ENCODE peak calls at places on chromosome 19, in four cellular contexts. K is lung; G is CD4-positive, alpha-beta T cell; I is glutamatergic neuron. W is an unnamed sample.

GRCh38 chr19:23531976-23532375 is 136.7 kb upstream of the ZNF91 start:
- DNase-seq in G (no peak), K (no peak), I (no peak), W (no peak)

GRCh38 chr19:12840091-12841079 is 2.1 kb downstream of the MAST1 start:
- DNase-seq in G (no peak), K (peak), I (peak), W (peak)

GRCh38 chr19:42242071-42242511 is 311 bp downstream of the GSK3A start:
- DNase-seq in K (no peak), I (no peak), G (peak), W (peak)

GRCh38 chr19:30155529-30156200 is 213.6 kb downstream of the URI1 start:
- DNase-seq in K (no peak), I (no peak), G (no peak), W (no peak)

GRCh38 chr19:50772408-50773311 is 2.4 kb downstream of the GPR32 start:
- DNase-seq in K (no peak), G (no peak), I (no peak), W (no peak)

GRCh38 chr19:49808762-49809154 is 4.3 kb downstream of the FUZ start:
- DNase-seq in I (peak), G (peak), K (peak), W (peak)

GRCh38 chr19:50415661-50416033 is 3.1 kb upstream of the SPIB start:
- DNase-seq in K (no peak), G (no peak), I (no peak), W (peak)

GRCh38 chr19:47176071-47176626 is 45.5 kb downstream of the SAE1 start:
- DNase-seq in K (no peak), G (no peak), I (no peak), W (no peak)

GRCh38 chr19:45515081-45515624 is 7.9 kb downstream of the VASP start:
- DNase-seq in I (no peak), K (peak), G (no peak), W (peak)

GRCh38 chr19:4343056-4343844 is at the start of gene MPND:
- DNase-seq in I (peak), K (peak), G (peak), W (peak)

GRCh38 chr19:40376286-40376862 is 13.6 kb downstream of the HIPK4 start:
- DNase-seq in I (no peak), K (no peak), G (no peak), W (no peak)

GRCh38 chr19:21308778-21309177 is 20.4 kb downstream of the ZNF708 start:
- DNase-seq in I (no peak), G (no peak), K (no peak), W (no peak)

GRCh38 chr19:12652219-12652618 is 14.3 kb downstream of the MAN2B1 start:
- DNase-seq in K (no peak), I (no peak), G (no peak), W (no peak)

GRCh38 chr19:46875234-46875633 is 14.4 kb downstream of the ARHGAP35 start:
- DNase-seq in G (no peak), K (no peak), I (no peak), W (no peak)

GRCh38 chr19:2271516-2272103 is 10.4 kb downstream of the PEAK3 start:
- DNase-seq in I (no peak), K (peak), G (no peak), W (no peak)

GRCh38 chr19:885536-886224 is 7.3 kb downstream of the MED16 start:
- DNase-seq in G (no peak), K (no peak), I (no peak), W (no peak)

GRCh38 chr19:54317108-54317964 is 4.4 kb upstream of the LILRA5 start:
- DNase-seq in I (no peak), K (peak), G (no peak), W (no peak)

GRCh38 chr19:10124429-10124828 is 4.7 kb upstream of the EIF3G start:
- DNase-seq in G (no peak), I (no peak), K (no peak), W (no peak)

GRCh38 chr19:2503521-2504109 is 27.7 kb downstream of the GADD45B start:
- DNase-seq in I (no peak), K (no peak), G (peak), W (no peak)

GRCh38 chr19:29576761-29577661 is 29.1 kb upstream of the POP4 start:
- DNase-seq in I (no peak), K (no peak), G (no peak), W (no peak)

GRCh38 chr19:2791876-2792275 is 6.6 kb downstream of the THOP1 start:
- DNase-seq in G (no peak), K (no peak), I (no peak), W (no peak)

GRCh38 chr19:3065675-3066357 is 3.5 kb upstream of the TLE5 start:
- DNase-seq in G (no peak), K (no peak), I (no peak), W (peak)

GRCh38 chr19:19997656-19998268 is 41.5 kb downstream of the ZNF682 start:
- DNase-seq in K (no peak), I (peak), G (peak), W (no peak)

GRCh38 chr19:8449830-8450229 is 5.1 kb downstream of the HNRNPM start:
- DNase-seq in G (no peak), I (no peak), K (no peak), W (no peak)

GRCh38 chr19:23913931-23914330 is 755 bp upstream of the ZNF726 start:
- DNase-seq in K (no peak), G (no peak), I (no peak), W (no peak)

GRCh38 chr19:23415034-23415433 is 19.8 kb upstream of the ZNF91 start:
- DNase-seq in G (no peak), I (no peak), K (no peak), W (peak)

GRCh38 chr19:50417138-50417849 is 1.4 kb upstream of the SPIB start:
- DNase-seq in G (no peak), I (no peak), K (no peak), W (peak)

GRCh38 chr19:30711296-30711695 is 339.1 kb downstream of the ZNF536 start:
- DNase-seq in G (no peak), K (no peak), I (peak), W (no peak)

GRCh38 chr19:42366676-42367075 is 23.4 kb downstream of the CNFN start:
- DNase-seq in K (no peak), G (no peak), I (no peak), W (no peak)

GRCh38 chr19:49691243-49692101 is 556 bp downstream of the CPT1C start:
- DNase-seq in K (no peak), I (peak), G (no peak), W (peak)

GRCh38 chr19:49425922-49426592 is 869 bp downstream of the GFY start:
- DNase-seq in G (no peak), I (peak), K (no peak), W (no peak)

GRCh38 chr19:18203408-18203862 is 407 bp downstream of the RAB3A start:
- DNase-seq in K (no peak), G (peak), I (no peak), W (peak)

GRCh38 chr19:43408043-43408442 is 6.6 kb upstream of the TEX101 start:
- DNase-seq in I (no peak), K (no peak), G (no peak), W (no peak)

GRCh38 chr19:43409415-43409814 is 5.3 kb upstream of the TEX101 start:
- DNase-seq in K (no peak), I (no peak), G (no peak), W (no peak)

GRCh38 chr19:43416951-43417623 is 2.4 kb downstream of the TEX101 start:
- DNase-seq in I (no peak), G (no peak), K (no peak), W (peak)

GRCh38 chr19:43414554-43414953 is at the start of gene TEX101:
- DNase-seq in G (no peak), I (no peak), K (no peak), W (no peak)

DNA sequence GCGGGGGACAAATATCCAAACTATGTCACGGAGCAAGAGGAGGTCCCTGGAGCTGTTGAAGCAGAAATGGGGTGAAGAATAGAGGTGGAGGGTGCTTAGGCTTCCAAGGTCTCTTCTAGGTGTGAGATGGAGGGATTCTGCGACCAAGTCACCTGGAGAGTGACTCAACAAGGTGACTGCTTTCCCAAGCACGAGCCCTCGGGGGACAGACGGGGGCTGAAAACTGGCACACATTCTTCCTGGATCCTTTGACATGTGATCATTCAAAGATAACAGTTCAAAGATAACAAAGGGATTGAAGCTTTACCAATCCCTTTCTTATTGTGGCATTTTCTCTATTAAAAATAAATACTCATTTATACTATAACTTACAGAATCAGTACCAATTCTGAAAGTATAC is 2.2 kb upstream of the TEX101 start:
- DNase-seq in G (no peak), K (no peak), I (no peak), W (no peak)
- TF ChIP-seq CTCF in G (no peak), K (no peak), I (no peak), W (no peak)

GRCh38 chr19:55674459-55674840 is 576 bp upstream of the EPN1 start:
- DNase-seq in G (no peak), I (no peak), K (no peak), W (no peak)
- TF ChIP-seq CTCF in G (no peak), I (no peak), K (no peak), W (no peak)

GRCh38 chr19:6020972-6021805 is 43.2 kb upstream of the RANBP3 start:
- DNase-seq in G (no peak), I (no peak), K (no peak), W (no peak)
- TF ChIP-seq CTCF in G (no peak), I (peak), K (no peak), W (no peak)

DNA sequence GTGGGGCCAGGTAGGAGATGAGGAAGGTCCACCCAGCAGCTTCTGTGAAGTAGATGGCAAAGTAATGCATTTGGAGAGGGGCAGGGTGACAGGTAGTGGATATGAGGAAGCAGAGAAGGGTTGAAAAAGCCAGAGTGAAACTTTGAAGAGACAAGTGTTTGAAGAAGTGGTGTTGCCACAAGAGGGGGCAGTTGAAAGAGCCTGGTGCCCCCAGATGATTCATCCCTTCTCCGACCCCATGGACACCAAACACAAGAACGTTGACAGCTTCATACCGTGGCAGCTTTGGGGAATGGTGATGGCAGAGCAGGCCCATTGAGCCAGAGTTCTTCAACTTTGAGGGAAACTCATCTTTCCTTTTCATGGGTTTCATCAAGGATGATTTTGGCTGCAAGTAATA is 19.9 kb downstream of the IFNL3 start:
- DNase-seq in I (no peak), K (no peak), G (no peak), W (no peak)
- TF ChIP-seq CTCF in I (no peak), K (no peak), G (no peak), W (no peak)

GRCh38 chr19:35476149-35476548 is 14.1 kb downstream of the KRTDAP start:
- DNase-seq in K (no peak), G (no peak), I (no peak), W (no peak)
- TF ChIP-seq CTCF in K (no peak), G (no peak), I (peak), W (no peak)

GRCh38 chr19:35612559-35613321 is at the start of gene HAUS5:
- DNase-seq in G (peak), I (peak), K (peak), W (peak)
- TF ChIP-seq CTCF in G (no peak), I (no peak), K (no peak), W (no peak)

GRCh38 chr19:33705090-33705847 is 83.5 kb downstream of the CHST8 start:
- DNase-seq in I (no peak), G (no peak), K (no peak), W (no peak)
- TF ChIP-seq CTCF in I (no peak), G (no peak), K (no peak), W (no peak)

GRCh38 chr19:11460207-11460606 is 20.6 kb downstream of the ELAVL3 start:
- DNase-seq in I (no peak), G (no peak), K (no peak), W (no peak)
- TF ChIP-seq CTCF in I (peak), G (no peak), K (no peak), W (no peak)

GRCh38 chr19:53101518-53101917 is 1.7 kb downstream of the ZNF160 start:
- DNase-seq in I (no peak), K (no peak), G (no peak), W (no peak)
- TF ChIP-seq CTCF in I (no peak), K (no peak), G (no peak), W (no peak)

GRCh38 chr19:7337380-7338194 is 11.2 kb upstream of the ARHGEF18 start:
- DNase-seq in G (no peak), I (no peak), K (no peak), W (no peak)
- TF ChIP-seq CTCF in G (no peak), I (no peak), K (no peak), W (no peak)

W was measured in colonic mucosa.